ENCODE peak calls at places on chromosomes 12 and 14, in four cellular contexts. O is lower lobe of right lung; W is cardiac muscle cell; Z is effector memory CD4-positive, alpha-beta T cell. L is an unnamed sample. For H3K4me1, the result is how much of the 10 kb centered on the place peaks cover.

GRCh38 chr14:60926002-60926401 is 54.9 kb downstream of the TRMT5 start:
- DNase-seq in O (no peak), W (no peak), Z (no peak), L (no peak)

GRCh38 chr12:56126732-56127239 is 1.3 kb upstream of the ESYT1 start:
- DNase-seq in O (no peak), W (no peak), Z (no peak), L (no peak)

GRCh38 chr12:42767326-42767954 is 177.9 kb upstream of the PRICKLE1 start:
- DNase-seq in O (no peak), W (no peak), Z (no peak), L (no peak)

GRCh38 chr12:14836336-14837210 is 6.8 kb downstream of the ART4 start:
- DNase-seq in O (no peak), W (no peak), Z (no peak), L (no peak)

GRCh38 chr14:52801014-52801708 is 9.8 kb upstream of the GNPNAT1 start:
- DNase-seq in O (no peak), W (peak), Z (no peak), L (no peak)

GRCh38 chr14:105315211-105315721 is 718 bp downstream of the PACS2 start:
- DNase-seq in O (peak), W (peak), Z (peak), L (peak)

GRCh38 chr14:90675399-90675798 is 140.8 kb downstream of the TTC7B start:
- DNase-seq in O (no peak), W (no peak), Z (no peak), L (no peak)

GRCh38 chr12:118972982-118973381 is 8.4 kb upstream of the SRRM4 start:
- DNase-seq in O (no peak), W (no peak), Z (no peak), L (no peak)

GRCh38 chr14:38138581-38139138 is 69.0 kb upstream of the SSTR1 start:
- DNase-seq in O (no peak), W (no peak), Z (no peak), L (no peak)

GRCh38 chr12:53234236-53234635 is 2.2 kb upstream of the RARG start:
- DNase-seq in O (peak), W (peak), Z (no peak), L (no peak)

GRCh38 chr14:91866511-91867295 is 633 bp downstream of the TC2N start:
- DNase-seq in O (no peak), W (no peak), Z (no peak), L (no peak)

GRCh38 chr14:86055512-86055911 is 525.6 kb downstream of the FLRT2 start:
- DNase-seq in O (no peak), W (no peak), Z (no peak), L (no peak)

GRCh38 chr14:86052868-86053267 is 522.9 kb downstream of the FLRT2 start:
- DNase-seq in O (no peak), W (no peak), Z (no peak), L (no peak)

DNA sequence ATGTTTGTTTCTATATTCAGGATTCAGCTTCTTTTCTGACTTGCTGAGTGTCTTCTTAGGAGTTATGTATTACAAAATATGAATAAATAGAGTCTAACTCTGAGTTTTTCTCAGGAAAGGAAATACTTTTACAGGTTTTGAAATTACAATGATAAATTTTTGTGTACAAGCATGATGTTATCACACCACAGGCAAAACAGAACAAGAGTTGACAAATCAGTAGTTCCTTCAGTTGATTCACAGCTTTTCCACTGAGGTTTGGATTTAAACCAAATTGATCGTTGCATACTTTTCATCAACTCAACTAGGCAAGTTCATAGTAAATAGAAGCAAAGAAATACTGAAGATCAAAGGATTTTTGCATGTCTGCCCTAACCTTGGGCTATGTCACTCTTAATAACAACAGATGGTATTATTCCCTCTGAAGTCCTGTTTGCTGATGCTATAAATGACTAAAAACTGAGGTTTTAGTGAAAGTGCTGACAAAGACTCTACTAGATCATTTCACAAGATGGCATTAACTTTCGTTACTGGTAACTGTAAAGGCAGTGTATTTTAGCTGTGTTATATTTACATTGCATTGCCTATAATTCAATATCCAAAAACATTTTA is 520.2 kb downstream of the FLRT2 start:
- DNase-seq in O (no peak), W (no peak), Z (no peak), L (no peak)
- H3K4me1 ChIP-seq in O (under half), W (under half), Z (under half), L (under half)

GRCh38 chr12:106084759-106085158 is 54.0 kb downstream of the NUAK1 start:
- DNase-seq in O (no peak), W (no peak), Z (no peak), L (no peak)

GRCh38 chr12:106084048-106084671 is 54.6 kb downstream of the NUAK1 start:
- DNase-seq in O (no peak), W (no peak), Z (no peak), L (no peak)

GRCh38 chr12:106085213-106085612 is 53.5 kb downstream of the NUAK1 start:
- DNase-seq in O (no peak), W (no peak), Z (no peak), L (no peak)

GRCh38 chr12:106088246-106089200 is 50.2 kb downstream of the NUAK1 start:
- DNase-seq in O (no peak), W (no peak), Z (no peak), L (no peak)

DNA sequence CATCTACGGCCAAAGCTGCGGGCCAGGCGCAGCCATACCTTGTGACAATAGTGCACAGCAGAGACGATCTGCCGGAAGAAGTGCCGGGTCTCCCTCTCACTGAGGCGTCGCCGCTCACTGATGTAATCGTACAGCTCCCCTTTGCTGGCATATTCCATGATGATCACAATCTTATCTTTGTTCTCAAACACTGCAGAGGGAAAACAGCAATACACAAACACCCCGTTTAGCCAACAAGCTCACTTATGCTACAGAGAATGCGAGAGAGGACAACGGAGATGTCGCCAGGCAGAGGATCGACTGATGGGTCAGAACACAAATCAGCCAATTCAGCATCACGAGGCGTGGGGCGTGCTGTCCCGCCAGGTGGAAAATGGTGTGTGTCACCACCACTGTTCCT is 52.1 kb downstream of the NUAK1 start:
- DNase-seq in O (no peak), W (no peak), Z (no peak), L (no peak)
- H3K4me1 ChIP-seq in O (under half), W (under half), Z (under half), L (under half)

GRCh38 chr12:4147051-4147481 is 126.5 kb upstream of the CCND2 start:
- DNase-seq in O (no peak), W (no peak), Z (no peak), L (no peak)
- H3K4me1 ChIP-seq in O (under half), W (under half), Z (under half), L (under half)

GRCh38 chr14:68665116-68665515 is 127.8 kb downstream of the ZFP36L1 start:
- DNase-seq in O (no peak), W (no peak), Z (no peak), L (no peak)
- H3K4me1 ChIP-seq in O (half or more), W (under half), Z (under half), L (under half)

DNA sequence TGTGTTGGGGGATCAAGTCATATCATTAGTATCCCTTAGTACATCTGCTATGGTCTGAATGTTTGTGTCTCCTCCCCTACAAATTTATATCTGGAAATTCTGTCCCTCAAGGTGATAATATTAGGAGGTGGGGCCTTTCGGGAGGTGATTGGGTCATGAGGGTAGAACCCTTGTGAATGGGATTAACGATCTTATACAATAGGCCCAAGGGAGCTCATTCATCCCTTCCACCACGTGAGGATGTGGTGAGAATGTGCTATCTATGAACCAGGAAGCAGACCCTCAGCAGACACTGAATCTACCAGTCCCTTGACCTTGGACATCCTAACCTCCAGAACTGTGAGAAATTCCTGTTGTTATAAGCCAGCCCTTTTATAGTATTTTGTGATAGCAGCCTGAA is 110.7 kb downstream of the PTCSC3 start:
- DNase-seq in O (no peak), W (no peak), Z (no peak), L (no peak)
- H3K4me1 ChIP-seq in O (under half), W (under half), Z (under half), L (under half)

DNA sequence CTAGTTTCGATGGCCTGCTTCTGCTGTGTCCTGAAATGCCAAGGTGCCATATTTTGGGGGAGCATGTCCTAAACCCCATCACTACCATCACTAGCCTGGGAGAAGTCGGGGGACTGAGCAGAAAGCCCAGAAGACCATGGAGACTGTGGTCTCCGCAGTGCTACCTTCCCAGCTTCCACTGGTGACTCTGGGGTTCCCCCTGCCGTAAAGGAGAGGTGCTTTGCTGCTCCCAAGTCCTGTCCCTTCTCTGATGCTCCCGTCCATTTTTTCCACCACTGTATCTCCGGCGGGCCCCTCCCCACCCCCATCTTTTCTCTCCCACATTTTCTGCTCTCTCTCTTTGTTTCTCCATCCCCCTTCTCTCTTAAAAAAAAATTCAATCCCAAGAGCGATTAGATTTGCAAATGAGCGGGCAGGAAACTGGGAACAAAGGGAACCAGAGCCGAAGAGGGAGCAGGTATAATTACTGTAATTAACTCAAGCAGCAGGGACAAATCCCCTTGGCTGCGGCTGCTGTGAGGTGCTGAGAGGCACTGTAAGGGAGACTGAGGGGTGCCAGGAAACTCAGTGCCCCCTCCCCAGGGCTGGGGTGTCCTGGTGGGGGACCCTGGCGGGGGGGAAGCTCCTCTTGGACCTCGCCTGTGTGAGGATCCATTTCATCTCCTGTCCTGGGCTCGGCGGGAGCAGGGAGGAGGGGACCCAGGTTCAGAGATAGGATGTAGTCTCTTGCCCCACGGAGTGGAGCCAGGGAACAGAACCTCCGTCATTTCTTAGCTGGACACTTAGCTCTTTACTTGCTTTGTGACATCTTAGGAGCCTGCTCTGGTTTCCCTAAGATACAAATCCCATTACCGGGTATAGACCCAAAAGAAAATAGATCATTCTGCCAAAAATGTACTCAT is 140.5 kb upstream of the NRXN3 start:
- DNase-seq in O (no peak), W (no peak), Z (no peak), L (peak)
- H3K4me1 ChIP-seq in O (under half), W (under half), Z (under half), L (under half)

GRCh38 chr12:91138337-91138905 is 27.1 kb upstream of the LUM start:
- DNase-seq in O (no peak), W (no peak), Z (no peak), L (no peak)

GRCh38 chr12:91140660-91141045 is 29.4 kb upstream of the LUM start:
- DNase-seq in O (no peak), W (no peak), Z (no peak), L (no peak)

GRCh38 chr12:91139981-91140659 is 28.8 kb upstream of the LUM start:
- DNase-seq in O (no peak), W (no peak), Z (no peak), L (no peak)

GRCh38 chr12:91142184-91142583 is 30.9 kb upstream of the LUM start:
- DNase-seq in O (no peak), W (no peak), Z (no peak), L (no peak)

GRCh38 chr12:91139264-91139663 is 28.0 kb upstream of the LUM start:
- DNase-seq in O (no peak), W (no peak), Z (no peak), L (no peak)
- H3K4me1 ChIP-seq in O (under half), W (under half), Z (under half), L (under half)

GRCh38 chr12:27260746-27261145 is 16.7 kb downstream of the STK38L start:
- DNase-seq in O (no peak), W (no peak), Z (no peak), L (no peak)
- H3K4me1 ChIP-seq in O (under half), W (under half), Z (under half), L (under half)